ENCODE peak calls at places on chromosomes 7 and 10, in eight cellular contexts. A is left lung; P is T1000; Z is uterus; V is activated naive CD4-positive, alpha-beta T cell treated with anti-CD3 and anti-CD28 coated beads for 36 hours; G is posterior vena cava; Y is occipital lobe; B is right cardiac atrium. H is an unnamed sample.
A peak's percentile ranks its signal among the peaks of the same experiment; 100 is the strongest.

GRCh38 chr7:23530355-23530754 is 1.4 kb downstream of the TRA2A start:
- DNase-seq in A (no peak), P (no peak), Z (no peak), V (peak; percentile 45), G (no peak), Y (no peak), B (no peak), H (no peak)

GRCh38 chr7:95867309-95867708 is 95.0 kb downstream of the DYNC1I1 start:
- DNase-seq in A (no peak), P (no peak), Z (no peak), V (no peak), G (no peak), Y (no peak), B (no peak), H (no peak)

GRCh38 chr10:16933799-16934198 is 116.6 kb upstream of the RSU1 start:
- DNase-seq in A (no peak), P (no peak), Z (no peak), V (no peak), G (no peak), Y (no peak), B (no peak), H (no peak)

GRCh38 chr7:127715272-127715671 is 63.3 kb downstream of the SND1 start:
- DNase-seq in A (no peak), P (no peak), Z (no peak), V (no peak), G (no peak), Y (no peak), B (no peak), H (no peak)

GRCh38 chr7:81299272-81299671 is 380.4 kb upstream of the SEMA3C start:
- DNase-seq in A (no peak), P (peak; percentile 64), Z (no peak), V (no peak), G (no peak), Y (no peak), B (no peak), H (no peak)

GRCh38 chr10:83212632-83213349 is 926.5 kb upstream of the GHITM start:
- DNase-seq in A (no peak), P (no peak), Z (no peak), V (no peak), G (no peak), Y (no peak), B (no peak), H (no peak)

GRCh38 chr10:116798859-116799258 is 50.4 kb upstream of the ENO4 start:
- DNase-seq in A (no peak), P (no peak), Z (no peak), V (no peak), G (peak; percentile 65), Y (no peak), B (no peak), H (no peak)

GRCh38 chr10:4686644-4686996 is 139.4 kb upstream of the AKR1E2 start:
- DNase-seq in A (no peak), P (no peak), Z (no peak), V (peak; percentile 44), G (no peak), Y (no peak), B (no peak), H (no peak)

GRCh38 chr7:132443776-132444520 is 132.3 kb downstream of the PLXNA4 start:
- DNase-seq in A (no peak), P (no peak), Z (no peak), V (no peak), G (peak; percentile 35), Y (no peak), B (no peak), H (no peak)

H was measured in amygdala.